ENCODE peak calls at places on chromosomes 1 and 21, in nine cellular contexts. B is IMR-90, Z is PC-9, Q is A549, P is neural progenitor cell, R is K562, Y is fibroblast of lung, H is H9, E is endothelial cell of umbilical vein. M is an unnamed sample.

GRCh38 chr1:208714356-208714755 is 470.2 kb upstream of the PLXNA2 start:
- DNase-seq in Z (no peak), Y (no peak), P (no peak), Q (no peak), H (no peak), E (no peak), R (no peak), B (no peak), M (no peak)

GRCh38 chr1:67832737-67833594 is at the start of gene GNG12:
- DNase-seq in Q (peak), H (peak), E (peak), P (peak), Z (peak), Y (peak), R (peak), B (peak), M (no peak)

GRCh38 chr1:150498342-150498741 is 9.6 kb upstream of the ECM1 start:
- DNase-seq in P (no peak), E (no peak), Z (no peak), H (no peak), Y (no peak), B (no peak), Q (no peak), R (no peak), M (no peak)

GRCh38 chr21:35323947-35324346 is 274.8 kb upstream of the RUNX1 start:
- DNase-seq in Q (no peak), Z (no peak), H (no peak), R (no peak), E (no peak), B (no peak), P (no peak), Y (peak), M (no peak)

GRCh38 chr21:44729336-44730027 is 18.1 kb upstream of the TSPEAR start:
- DNase-seq in H (peak), Q (no peak), R (no peak), Y (no peak), P (no peak), E (no peak), Z (no peak), B (no peak), M (no peak)

GRCh38 chr1:28078680-28079626 is 9.5 kb downstream of the EYA3 start:
- DNase-seq in E (peak), Y (peak), H (no peak), R (no peak), P (no peak), Z (no peak), Q (no peak), B (peak), M (no peak)

GRCh38 chr1:145979746-145980435 is 15.4 kb downstream of the POLR3GL start:
- DNase-seq in Q (no peak), E (peak), B (no peak), P (no peak), R (no peak), H (no peak), Y (no peak), Z (no peak), M (peak)

GRCh38 chr1:11858968-11859871 is 475 bp upstream of the NPPB start:
- DNase-seq in Z (peak), Y (peak), P (peak), B (peak), Q (peak), E (peak), H (peak), R (peak), M (peak)

GRCh38 chr1:35834218-35834617 is 26.4 kb downstream of the AGO4 start:
- DNase-seq in B (no peak), R (no peak), P (no peak), E (no peak), Y (no peak), H (no peak), Q (no peak), Z (no peak), M (no peak)

GRCh38 chr21:21366277-21366676 is 368.1 kb downstream of the NCAM2 start:
- DNase-seq in R (no peak), Q (no peak), B (no peak), P (no peak), H (no peak), Y (no peak), Z (no peak), E (no peak), M (no peak)

GRCh38 chr1:206839857-206840256 is 25.6 kb upstream of the IL20 start:
- DNase-seq in P (no peak), R (no peak), Z (no peak), B (peak), H (no peak), Y (peak), Q (no peak), E (no peak), M (no peak)

GRCh38 chr1:208201241-208201640 is 42.9 kb downstream of the PLXNA2 start:
- DNase-seq in B (peak), Q (peak), Z (peak), H (no peak), R (no peak), Y (peak), P (no peak), E (peak), M (no peak)

GRCh38 chr1:48216941-48217340 is 5.6 kb upstream of the SLC5A9 start:
- DNase-seq in Z (no peak), B (no peak), E (no peak), Y (no peak), P (no peak), H (peak), R (peak), Q (no peak), M (no peak)
- TF ChIP-seq CTCF in Z (no peak), B (no peak), E (no peak), Y (no peak), P (peak), H (peak), R (peak), Q (no peak), M (peak)

DNA sequence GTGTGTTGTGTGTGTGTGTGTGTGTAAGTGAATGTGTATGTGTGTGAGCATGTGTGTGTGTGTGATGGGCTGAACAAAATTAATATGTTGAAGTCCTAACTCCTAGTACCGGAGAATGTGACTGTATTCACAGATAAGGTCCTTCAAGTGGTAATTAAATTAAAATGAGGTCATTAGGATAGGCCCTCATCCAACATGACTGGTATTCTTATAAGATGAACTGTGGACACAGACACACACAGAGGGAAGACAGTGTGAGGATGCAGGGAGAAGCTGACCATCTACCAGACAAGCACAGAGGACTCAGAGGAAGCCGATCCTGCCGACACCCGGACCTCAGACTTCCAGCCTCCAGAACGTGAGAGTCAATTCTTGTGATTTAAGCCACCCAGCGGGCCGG is 91.2 kb upstream of the PGBD5 start:
- DNase-seq in Z (no peak), R (no peak), P (no peak), Y (no peak), B (no peak), Q (no peak), H (no peak), E (no peak), M (no peak)
- H3K27ac ChIP-seq in Z (no peak), R (no peak), P (no peak), Y (no peak), B (no peak), Q (no peak), H (no peak), E (no peak), M (no peak)

GRCh38 chr1:223649222-223649621 is 16.3 kb downstream of the CAPN8 start:
- DNase-seq in B (no peak), H (no peak), Y (no peak), Z (no peak), P (no peak), R (no peak), Q (no peak), E (no peak), M (no peak)

GRCh38 chr1:223650465-223650864 is 15.0 kb downstream of the CAPN8 start:
- DNase-seq in Q (no peak), R (no peak), B (no peak), Z (no peak), E (no peak), Y (no peak), P (no peak), H (no peak), M (no peak)

GRCh38 chr1:223653015-223653414 is 12.5 kb downstream of the CAPN8 start:
- DNase-seq in B (no peak), P (peak), R (no peak), Y (no peak), Z (no peak), E (no peak), Q (no peak), H (no peak), M (no peak)

GRCh38 chr1:223654083-223654482 is 11.4 kb downstream of the CAPN8 start:
- DNase-seq in H (no peak), Q (peak), P (no peak), R (no peak), B (no peak), Z (no peak), Y (no peak), E (no peak), M (no peak)

DNA sequence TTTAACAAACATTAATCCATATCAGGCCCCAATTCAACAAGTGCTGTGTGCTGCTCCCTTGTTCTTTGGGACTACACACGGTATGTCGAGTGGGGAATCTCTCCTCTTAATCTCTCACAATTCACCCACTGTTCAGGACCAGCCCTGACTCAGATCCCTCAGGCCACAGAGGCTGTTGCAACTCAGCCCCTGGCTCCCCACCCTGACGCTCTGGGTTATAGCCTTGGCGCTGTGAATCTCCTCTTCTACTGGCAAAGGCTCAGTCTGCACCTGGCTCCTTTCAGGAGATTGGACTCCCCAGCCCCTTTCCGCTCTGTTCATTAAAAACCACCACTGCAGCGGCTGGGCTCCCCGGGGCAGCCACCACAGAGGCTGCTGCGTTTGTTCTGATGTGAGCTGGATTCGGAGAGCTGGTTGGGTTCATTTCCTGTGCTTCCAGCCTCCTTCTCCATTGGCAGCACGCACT is 13.0 kb downstream of the CAPN8 start:
- DNase-seq in P (peak), R (no peak), H (peak), Z (peak), Y (peak), B (no peak), E (no peak), Q (no peak), M (no peak)
- H3K4me2 ChIP-seq in P (peak), R (no peak), H (no peak), Z (peak), Y (no peak), B (no peak), E (no peak), Q (no peak), M (no peak)

GRCh38 chr1:196152086-196152485 is 456.2 kb downstream of the KCNT2 start:
- DNase-seq in Y (no peak), Q (no peak), E (peak), B (no peak), P (no peak), R (no peak), Z (no peak), H (no peak), M (no peak)
- TF ChIP-seq CTCF in Y (no peak), Q (no peak), E (no peak), B (no peak), P (no peak), R (no peak), Z (no peak), H (no peak), M (no peak)

GRCh38 chr1:1204998-1205768 is 1.2 kb downstream of the TNFRSF18 start:
- DNase-seq in B (no peak), R (no peak), Z (no peak), P (no peak), H (no peak), E (no peak), Q (no peak), Y (no peak), M (no peak)

GRCh38 chr1:1204425-1204920 is 1.9 kb downstream of the TNFRSF18 start:
- DNase-seq in B (no peak), E (no peak), Z (no peak), R (no peak), H (no peak), Q (no peak), Y (no peak), P (no peak), M (no peak)

GRCh38 chr1:1205769-1206375 is 520 bp downstream of the TNFRSF18 start:
- DNase-seq in Z (no peak), P (no peak), Y (no peak), Q (no peak), H (no peak), B (no peak), E (no peak), R (no peak), M (no peak)

GRCh38 chr1:1202831-1203560 is 3.4 kb downstream of the TNFRSF18 start:
- DNase-seq in Y (no peak), Q (no peak), H (peak), Z (no peak), B (no peak), P (no peak), R (peak), E (no peak), M (no peak)

DNA sequence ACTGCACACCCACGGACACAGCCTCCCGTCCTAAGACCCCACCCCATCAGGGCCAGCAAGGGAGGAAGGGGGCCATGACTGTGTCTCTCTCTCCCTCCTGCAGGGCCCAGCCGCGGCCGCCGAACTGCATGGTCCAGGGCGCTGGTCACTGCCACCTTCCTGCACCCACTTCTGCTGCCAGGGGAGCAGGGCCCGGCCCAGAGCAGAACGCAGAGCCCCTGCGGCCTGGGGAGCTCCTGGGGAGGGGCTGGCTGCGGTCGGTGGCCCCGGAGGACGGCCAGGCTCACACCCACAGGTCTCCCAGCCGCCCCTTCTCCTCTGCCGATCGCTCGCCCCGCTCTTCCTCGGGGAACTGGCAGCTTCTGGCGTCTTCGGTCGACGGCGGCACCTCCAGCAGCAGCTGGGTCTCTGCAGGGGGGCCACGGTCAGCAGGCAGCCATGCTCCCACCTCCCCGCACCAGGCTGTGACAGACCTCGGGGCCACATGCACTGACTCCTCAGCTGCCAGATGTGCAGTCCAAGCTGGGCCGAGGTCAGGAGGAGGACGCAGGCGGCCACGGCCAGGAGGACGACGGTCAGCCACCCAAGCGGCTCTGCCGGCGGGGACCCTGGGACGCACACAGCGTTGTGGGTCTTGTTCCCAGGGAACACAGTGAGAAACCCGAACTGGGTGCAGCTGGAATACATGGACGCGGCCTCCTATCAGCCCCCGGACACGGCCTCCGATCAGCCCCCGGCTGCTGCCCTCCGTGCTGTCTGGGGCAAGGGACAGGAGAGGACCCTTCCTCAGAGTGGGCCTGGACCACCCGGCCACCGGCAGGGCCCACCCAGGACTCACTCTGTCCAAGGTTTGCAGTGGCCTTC is 2.6 kb downstream of the TNFRSF18 start:
- DNase-seq in R (no peak), Y (no peak), E (no peak), Q (no peak), H (peak), P (no peak), B (no peak), Z (no peak), M (no peak)
- H3K27ac ChIP-seq in R (no peak), Y (no peak), E (no peak), Q (no peak), H (no peak), P (no peak), B (no peak), Z (no peak), M (no peak)

GRCh38 chr1:8382051-8382505 is 64.2 kb downstream of the SLC45A1 start:
- DNase-seq in B (no peak), H (no peak), R (no peak), Y (peak), P (peak), Q (no peak), E (no peak), Z (no peak), M (no peak)
- H3K4me2 ChIP-seq in B (no peak), H (no peak), R (no peak), Y (no peak), P (peak), Q (no peak), E (no peak), Z (no peak), M (no peak)

DNA sequence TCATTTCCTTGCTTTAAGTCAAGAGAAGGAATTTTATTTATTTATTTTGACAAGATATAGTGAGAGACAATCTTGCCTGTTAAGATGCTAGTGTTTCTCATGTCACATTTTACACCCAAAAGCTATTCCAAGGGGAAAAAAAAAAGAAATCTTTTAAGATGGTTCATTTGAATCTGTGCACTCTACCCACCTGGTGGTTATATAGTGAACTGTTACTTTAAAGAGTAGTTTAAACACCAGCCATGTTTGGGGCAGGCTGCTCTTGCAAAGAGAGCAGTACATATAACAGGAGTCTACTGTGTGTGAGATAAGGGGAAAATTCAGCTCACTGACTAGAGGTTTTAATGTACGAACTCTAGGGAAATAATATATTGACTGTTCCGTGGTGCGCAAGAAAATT is 3.3 kb upstream of the ELAVL4 start:
- DNase-seq in Q (no peak), E (no peak), Z (no peak), H (no peak), P (no peak), B (no peak), R (peak), Y (no peak), M (no peak)
- TF ChIP-seq CTCF in Q (no peak), E (no peak), Z (peak), H (no peak), P (peak), B (no peak), R (no peak), Y (no peak), M (peak)